ENCODE peak calls at places on chromosomes 5 and 9, in four cellular contexts. I, M, C and D are unnamed samples.

GRCh38 chr9:88411471-88411870 is 23.2 kb downstream of the SPIN1 start:
- DNase-seq in I (no peak), M (no peak), C (no peak), D (no peak)

GRCh38 chr9:33306037-33306436 is 15.7 kb downstream of the NFX1 start:
- DNase-seq in I (no peak), M (no peak), C (no peak), D (no peak)

GRCh38 chr5:59813761-59814562 is 79.6 kb downstream of the PDE4D start:
- DNase-seq in I (no peak), M (no peak), C (no peak), D (peak)

GRCh38 chr5:118220491-118220890 is 767.9 kb downstream of the DTWD2 start:
- DNase-seq in I (no peak), M (no peak), C (no peak), D (no peak)

GRCh38 chr5:159851053-159851452 is 65.2 kb upstream of the ADRA1B start:
- DNase-seq in I (no peak), M (no peak), C (no peak), D (no peak)

GRCh38 chr9:18596920-18597319 is 123.0 kb downstream of the ADAMTSL1 start:
- DNase-seq in I (no peak), M (no peak), C (no peak), D (no peak)

GRCh38 chr9:129146441-129146933 is 31.6 kb downstream of the IER5L start:
- DNase-seq in I (peak), M (no peak), C (no peak), D (peak)

GRCh38 chr5:132483661-132484385 is 6.8 kb downstream of the IRF1 start:
- DNase-seq in I (no peak), M (no peak), C (no peak), D (no peak)

GRCh38 chr9:4750021-4750673 is 9.1 kb upstream of the AK3 start:
- DNase-seq in I (no peak), M (no peak), C (no peak), D (no peak)

GRCh38 chr5:14061106-14061505 is 82.0 kb upstream of the TRIO start:
- DNase-seq in I (no peak), M (no peak), C (no peak), D (no peak)

GRCh38 chr9:4771788-4772187 is 21.0 kb upstream of the RCL1 start:
- DNase-seq in I (no peak), M (no peak), C (no peak), D (no peak)

GRCh38 chr5:77920350-77921046 is 144.4 kb upstream of the TBCA start:
- DNase-seq in I (no peak), M (no peak), C (no peak), D (no peak)

GRCh38 chr5:157544623-157544989 is 31.0 kb downstream of the ADAM19 start:
- DNase-seq in I (no peak), M (no peak), C (no peak), D (no peak)

GRCh38 chr5:34669931-34670516 is 13.9 kb downstream of the RAI14 start:
- DNase-seq in I (no peak), M (no peak), C (no peak), D (no peak)

GRCh38 chr5:71601222-71602026 is 14.3 kb downstream of the MCCC2 start:
- DNase-seq in I (no peak), M (no peak), C (no peak), D (no peak)

GRCh38 chr9:79572032-79572890 is 496 bp downstream of the TLE4 start:
- DNase-seq in I (peak), M (peak), C (peak), D (peak)

GRCh38 chr5:154276932-154277331 is 86.4 kb downstream of the GALNT10 start:
- DNase-seq in I (no peak), M (no peak), C (no peak), D (no peak)

GRCh38 chr5:131533844-131534243 is 101.2 kb downstream of the RAPGEF6 start:
- DNase-seq in I (no peak), M (no peak), C (no peak), D (no peak)

GRCh38 chr5:93428868-93429267 is 152.2 kb downstream of the NR2F1-AS1 start:
- DNase-seq in I (no peak), M (no peak), C (no peak), D (no peak)

GRCh38 chr9:90726215-90726614 is 75.4 kb upstream of the SYK start:
- DNase-seq in I (no peak), M (no peak), C (no peak), D (no peak)

GRCh38 chr9:125626187-125626586 is 80.8 kb downstream of the MAPKAP1 start:
- DNase-seq in I (no peak), M (no peak), C (no peak), D (no peak)

GRCh38 chr9:135329571-135330306 is 149.8 kb upstream of the PPP1R26 start:
- DNase-seq in I (peak), M (no peak), C (peak), D (no peak)

GRCh38 chr5:72779520-72779919 is 36.9 kb upstream of the TNPO1 start:
- DNase-seq in I (no peak), M (no peak), C (no peak), D (no peak)

GRCh38 chr5:77679791-77680190 is 41.3 kb upstream of the OTP start:
- DNase-seq in I (no peak), M (no peak), C (no peak), D (no peak)

GRCh38 chr5:178483620-178484019 is 106.6 kb downstream of the COL23A1 start:
- DNase-seq in I (no peak), M (no peak), C (no peak), D (no peak)

GRCh38 chr9:137786511-137786920 is 91.1 kb upstream of the CACNA1B start:
- DNase-seq in I (peak), M (no peak), C (no peak), D (no peak)

GRCh38 chr5:150519978-150520377 is 12.0 kb downstream of the NDST1 start:
- DNase-seq in I (no peak), M (no peak), C (no peak), D (no peak)

GRCh38 chr9:36888551-36888950 is 145.5 kb downstream of the PAX5 start:
- DNase-seq in I (peak), M (no peak), C (no peak), D (no peak)

GRCh38 chr9:96651626-96652025 is 3.5 kb downstream of the PRXL2C start:
- DNase-seq in I (no peak), M (no peak), C (no peak), D (no peak)

GRCh38 chr9:134663753-134664415 is 22.3 kb downstream of the COL5A1 start:
- DNase-seq in I (peak), M (no peak), C (no peak), D (no peak)

GRCh38 chr5:18420711-18421110 is 786.5 kb downstream of the TAF11L14 start:
- DNase-seq in I (no peak), M (no peak), C (no peak), D (no peak)

GRCh38 chr5:56037531-56038010 is 42.8 kb upstream of the IL6ST start:
- DNase-seq in I (no peak), M (no peak), C (no peak), D (peak)

GRCh38 chr5:113059232-113059805 is 82.7 kb downstream of the DCP2 start:
- DNase-seq in I (peak), M (no peak), C (no peak), D (no peak)